ENCODE peak calls at places on chromosomes 5 and 9, in six cellular contexts. M is foreskin fibroblast; N is GM23338; X is stimulated activated CD8-positive, alpha-beta memory T cell treated with anti-CD3 and anti-CD28 coated beads, Interleukin-4, amount 100 ng/mL, for 48 hours; J is GM06990; S is EL. Q is an unnamed sample.
A peak's percentile ranks its signal among the peaks of the same experiment; 100 is the strongest.

GRCh38 chr9:115121140-115121710 is 3.3 kb upstream of the TNC start:
- DNase-seq in J (no peak), X (no peak), S (peak; percentile 61), M (no peak), N (no peak), Q (peak; percentile 60)

GRCh38 chr5:54758038-54758437 is 227.4 kb downstream of the ESM1 start:
- DNase-seq in N (no peak), X (no peak), M (peak; percentile 84), S (peak; percentile 81), J (no peak), Q (peak; percentile 85)

GRCh38 chr9:83733739-83734138 is 26.0 kb upstream of the UBQLN1 start:
- DNase-seq in X (no peak), N (no peak), M (no peak), S (no peak), J (no peak), Q (no peak)

GRCh38 chr9:75239176-75239575 is 150.9 kb downstream of the OSTF1 start:
- DNase-seq in M (peak; percentile 9), N (peak; percentile 35), S (peak; percentile 10), J (no peak), X (no peak), Q (peak; percentile 74)

GRCh38 chr5:117454716-117455212 is 880.1 kb upstream of the SEMA6A start:
- DNase-seq in S (peak; percentile 37), J (peak; percentile 35), X (peak; percentile 60), N (peak; percentile 74), M (no peak), Q (peak; percentile 12)

GRCh38 chr9:14616188-14616982 is 76.8 kb downstream of the ZDHHC21 start:
- DNase-seq in J (peak; percentile 14), S (peak; percentile 58), N (peak; percentile 86), X (no peak), M (peak; percentile 23), Q (peak; percentile 78)

GRCh38 chr5:100901851-100902341 is 1.2 kb downstream of the ST8SIA4 start:
- DNase-seq in J (peak; percentile 43), X (peak; percentile 59), S (no peak), M (no peak), N (peak; percentile 2), Q (peak; percentile 3)

GRCh38 chr5:143001764-143002351 is 231.7 kb downstream of the ARHGAP26 start:
- DNase-seq in N (peak; percentile 39), J (no peak), X (no peak), M (peak; percentile 53), S (peak; percentile 86), Q (peak; percentile 85)

GRCh38 chr5:174243904-174244303 is 198.4 kb downstream of the NSG2 start:
- DNase-seq in J (no peak), N (no peak), X (no peak), S (no peak), M (no peak), Q (no peak)

GRCh38 chr5:178664141-178664540 is 37.3 kb upstream of the CLK4 start:
- DNase-seq in J (no peak), M (no peak), N (no peak), S (no peak), X (no peak), Q (no peak)